ENCODE peak calls at places on chromosomes 7 and 10, in six cellular contexts. D is GM23338; Y is activated CD4-positive, CD25-positive, alpha-beta regulatory T cell; Q is MCF 10A; G is LoVo; C is HT1080. O is an unnamed sample.

GRCh38 chr7:108196004-108196403 is 65.8 kb upstream of the LAMB4 start:
- DNase-seq in Y (no peak), C (peak), G (no peak), D (no peak), Q (peak), O (no peak)

GRCh38 chr10:119896061-119896655 is 3.6 kb downstream of the SEC23IP start:
- DNase-seq in D (no peak), C (peak), Q (peak), Y (no peak), G (no peak), O (peak)

GRCh38 chr7:19558527-19558926 is 150.3 kb downstream of the POLR1F start:
- DNase-seq in D (no peak), G (no peak), Q (peak), C (peak), Y (no peak), O (no peak)

GRCh38 chr7:139990142-139990535 is 72.6 kb downstream of the PARP12 start:
- DNase-seq in Q (no peak), G (no peak), C (no peak), D (no peak), Y (no peak), O (no peak)

GRCh38 chr10:86599041-86599440 is 55.3 kb upstream of the OPN4 start:
- DNase-seq in G (no peak), C (no peak), Y (no peak), D (no peak), Q (no peak), O (no peak)

GRCh38 chr7:38760226-38760625 is 129.1 kb upstream of the AMPH start:
- DNase-seq in Q (no peak), C (no peak), Y (no peak), D (peak), G (no peak), O (no peak)

GRCh38 chr7:84642611-84643010 is 448.0 kb upstream of the SEMA3A start:
- DNase-seq in G (no peak), Y (no peak), Q (no peak), D (no peak), C (no peak), O (no peak)

GRCh38 chr10:19862811-19863515 is 46.7 kb downstream of the PLXDC2 start:
- DNase-seq in Y (no peak), D (no peak), Q (no peak), G (no peak), C (no peak), O (no peak)

GRCh38 chr7:137684776-137685175 is 162.0 kb downstream of the DGKI start:
- DNase-seq in D (no peak), Q (no peak), C (no peak), Y (no peak), G (no peak), O (no peak)

GRCh38 chr10:48556065-48556464 is 48.8 kb downstream of the ARHGAP22 start:
- DNase-seq in D (no peak), G (no peak), Q (no peak), Y (no peak), C (no peak), O (no peak)

GRCh38 chr7:83161851-83162401 is 758 bp downstream of the PCLO start:
- DNase-seq in D (no peak), C (peak), Q (no peak), Y (no peak), G (no peak), O (no peak)

GRCh38 chr7:5414876-5415275 is 8.8 kb downstream of the TNRC18 start:
- DNase-seq in D (peak), C (no peak), G (no peak), Q (no peak), Y (no peak), O (no peak)

GRCh38 chr10:71971769-71972555 is 7.8 kb downstream of the CHST3 start:
- DNase-seq in Y (no peak), C (no peak), Q (no peak), G (no peak), D (no peak), O (no peak)

GRCh38 chr10:96910488-96911395 is 78.6 kb downstream of the LCOR start:
- DNase-seq in Y (no peak), C (no peak), D (peak), Q (peak), G (peak), O (peak)

GRCh38 chr10:11728353-11728752 is 13.8 kb upstream of the ECHDC3 start:
- DNase-seq in C (no peak), G (no peak), D (no peak), Y (no peak), Q (no peak), O (no peak)

GRCh38 chr7:122136639-122137253 is 7.3 kb downstream of the AASS start:
- DNase-seq in G (peak), D (no peak), Q (peak), Y (no peak), C (peak), O (peak)

GRCh38 chr10:32971536-32972091 is 13.6 kb upstream of the ITGB1 start:
- DNase-seq in Y (no peak), Q (no peak), G (peak), C (no peak), D (no peak), O (no peak)

GRCh38 chr7:106056513-106057203 is 55.5 kb downstream of the SYPL1 start:
- DNase-seq in G (peak), Q (peak), Y (peak), D (peak), C (peak), O (peak)

GRCh38 chr10:114856544-114857287 is 35.1 kb downstream of the FHIP2A start:
- DNase-seq in Y (no peak), C (peak), Q (peak), G (no peak), D (no peak), O (no peak)

GRCh38 chr7:76225379-76225778 is 23.7 kb downstream of the SRRM3 start:
- DNase-seq in Q (peak), C (no peak), Y (no peak), D (peak), G (peak), O (peak)

GRCh38 chr10:86940677-86941076 is 16.7 kb downstream of the MMRN2 start:
- DNase-seq in D (no peak), Y (no peak), G (no peak), C (no peak), Q (no peak), O (no peak)

GRCh38 chr7:54664235-54665228 is 94.5 kb downstream of the SEC61G start:
- DNase-seq in Y (no peak), G (peak), C (peak), D (peak), Q (peak), O (peak)

GRCh38 chr10:130924138-130924819 is 387.2 kb downstream of the TCERG1L start:
- DNase-seq in C (no peak), D (peak), Q (no peak), Y (no peak), G (no peak), O (no peak)

GRCh38 chr10:95394161-95394880 is 103.5 kb upstream of the PDLIM1 start:
- DNase-seq in Y (no peak), Q (peak), G (peak), D (no peak), C (peak), O (peak)

GRCh38 chr7:98360221-98361124 is 40.4 kb downstream of the BAIAP2L1 start:
- DNase-seq in D (peak), G (peak), Q (no peak), Y (no peak), C (peak), O (peak)

GRCh38 chr10:31650010-31650409 is 278.6 kb downstream of the ARHGAP12 start:
- DNase-seq in G (peak), Y (no peak), D (no peak), Q (peak), C (peak), O (peak)

GRCh38 chr7:77444123-77444522 is 28.0 kb upstream of the GSAP start:
- DNase-seq in D (no peak), Q (no peak), C (no peak), G (no peak), Y (no peak), O (no peak)

GRCh38 chr10:43197834-43198681 is 59.8 kb downstream of the CSGALNACT2 start:
- DNase-seq in D (peak), Y (no peak), G (no peak), Q (peak), C (peak), O (no peak)

GRCh38 chr7:33853361-33854062 is 51.8 kb upstream of the BMPER start:
- DNase-seq in G (no peak), C (peak), Q (no peak), Y (no peak), D (no peak), O (no peak)

GRCh38 chr10:3107426-3107961 is 40.1 kb downstream of the PFKP start:
- DNase-seq in G (no peak), C (peak), Q (peak), Y (no peak), D (no peak), O (peak)

GRCh38 chr10:74024600-74024999 is 26.7 kb downstream of the VCL start:
- DNase-seq in C (no peak), D (no peak), Y (no peak), G (no peak), Q (no peak), O (no peak)

GRCh38 chr7:68748934-68749695 is 849.2 kb upstream of the AUTS2 start:
- DNase-seq in Y (no peak), D (no peak), G (no peak), Q (no peak), C (no peak), O (no peak)

GRCh38 chr10:132616170-132616994 is 78.8 kb downstream of the INPP5A start:
- DNase-seq in C (no peak), G (no peak), Y (no peak), D (no peak), Q (no peak), O (no peak)

GRCh38 chr7:120052884-120053382 is 220.0 kb upstream of the KCND2 start:
- DNase-seq in G (peak), C (peak), Q (peak), D (no peak), Y (no peak), O (peak)

GRCh38 chr10:89332092-89332633 is 4.4 kb downstream of the IFIT3 start:
- DNase-seq in D (no peak), C (peak), G (peak), Q (peak), Y (no peak), O (no peak)

GRCh38 chr10:88281592-88282268 is 301.4 kb downstream of the RNLS start:
- DNase-seq in D (no peak), G (no peak), Y (no peak), Q (peak), C (peak), O (no peak)